ENCODE peak calls at places on chromosomes 4 and X, in ten cellular contexts. A, Q, N, M, L, T, V, U, Y and H are unnamed samples.

GRCh38 chr4:32661229-32661628 is 1941.1 kb downstream of the PCDH7 start:
- DNase-seq in A (no peak), Q (no peak), N (no peak), M (no peak), L (no peak), T (no peak), V (no peak), U (no peak), Y (no peak), H (no peak)

GRCh38 chr4:139245590-139245989 is 34.4 kb downstream of the MGARP start:
- DNase-seq in A (no peak), Q (no peak), N (no peak), M (no peak), L (no peak), T (peak; percentile 15), V (no peak), U (no peak), Y (no peak), H (peak; percentile 39)

GRCh38 chrX:38175140-38175539 is 45.5 kb downstream of the SRPX start:
- DNase-seq in A (peak; percentile 21), Q (no peak), N (peak; percentile 48), M (no peak), L (no peak), T (peak; percentile 33), V (no peak), U (no peak), Y (no peak), H (peak; percentile 19)

GRCh38 chrX:1249101-1249887 is 19.3 kb upstream of the CSF2RA start:
- DNase-seq in A (no peak), Q (no peak), N (no peak), M (no peak), L (no peak), T (peak; percentile 6), V (no peak), U (no peak), Y (peak; percentile 29), H (no peak)

GRCh38 chr4:156889616-156890594 is 81.7 kb downstream of the PDGFC start:
- DNase-seq in A (peak; percentile 72), Q (no peak), N (no peak), M (no peak), L (no peak), T (peak; percentile 68), V (peak; percentile 81), U (no peak), Y (no peak), H (peak; percentile 69)

GRCh38 chrX:130714135-130714534 is 188.9 kb downstream of the ENOX2 start:
- DNase-seq in A (no peak), Q (no peak), N (no peak), M (no peak), L (no peak), T (no peak), V (no peak), U (no peak), Y (no peak), H (no peak)

GRCh38 chr4:121156822-121157769 is 7.0 kb downstream of the TNIP3 start:
- DNase-seq in A (no peak), Q (no peak), N (no peak), M (no peak), L (peak; percentile 13), T (peak; percentile 16), V (peak; percentile 33), U (no peak), Y (no peak), H (no peak)

GRCh38 chr4:129355031-129355430 is 259.1 kb downstream of the C4orf33 start:
- DNase-seq in A (no peak), Q (no peak), N (no peak), M (no peak), L (no peak), T (no peak), V (peak; percentile 70), U (no peak), Y (no peak), H (no peak)

GRCh38 chrX:139081965-139082364 is 370.4 kb upstream of the FGF13 start:
- DNase-seq in A (no peak), Q (no peak), N (no peak), M (no peak), L (no peak), T (no peak), V (no peak), U (no peak), Y (no peak), H (no peak)

GRCh38 chr4:67820903-67821302 is 62.9 kb downstream of the TMPRSS11D start:
- DNase-seq in A (peak; percentile 3), Q (no peak), N (no peak), M (no peak), L (no peak), T (no peak), V (no peak), U (no peak), Y (no peak), H (no peak)

GRCh38 chr4:78220283-78220682 is 163.2 kb downstream of the FRAS1 start:
- DNase-seq in A (peak; percentile 87), Q (no peak), N (no peak), M (no peak), L (no peak), T (peak; percentile 95), V (no peak), U (no peak), Y (no peak), H (no peak)

GRCh38 chr4:77582151-77582550 is 23.5 kb upstream of the CXCL13 start:
- DNase-seq in A (peak; percentile 9), Q (no peak), N (no peak), M (no peak), L (no peak), T (no peak), V (peak; percentile 40), U (no peak), Y (no peak), H (peak; percentile 50)

GRCh38 chrX:119529355-119530276 is 35.6 kb downstream of the STEEP1 start:
- DNase-seq in A (no peak), Q (no peak), N (no peak), M (no peak), L (no peak), T (no peak), V (no peak), U (no peak), Y (no peak), H (no peak)

GRCh38 chrX:154717824-154718223 is 33.1 kb downstream of the GAB3 start:
- DNase-seq in A (no peak), Q (no peak), N (peak; percentile 65), M (no peak), L (no peak), T (no peak), V (peak; percentile 68), U (no peak), Y (no peak), H (peak; percentile 71)

GRCh38 chr4:98728433-98728832 is 70.0 kb upstream of the TSPAN5 start:
- DNase-seq in A (peak; percentile 62), Q (no peak), N (no peak), M (no peak), L (no peak), T (peak; percentile 82), V (peak; percentile 44), U (no peak), Y (no peak), H (peak; percentile 63)

GRCh38 chrX:68693481-68694410 is 46.3 kb downstream of the STARD8 start:
- DNase-seq in A (peak; percentile 4), Q (no peak), N (no peak), M (no peak), L (no peak), T (no peak), V (peak; percentile 50), U (no peak), Y (no peak), H (peak; percentile 54)

GRCh38 chr4:110487873-110488272 is 11.9 kb downstream of the ENPEP start:
- DNase-seq in A (no peak), Q (no peak), N (peak; percentile 5), M (no peak), L (no peak), T (peak; percentile 29), V (peak; percentile 32), U (no peak), Y (no peak), H (no peak)

GRCh38 chrX:9707306-9708015 is 58.2 kb downstream of the GPR143 start:
- DNase-seq in A (no peak), Q (no peak), N (no peak), M (no peak), L (no peak), T (no peak), V (no peak), U (no peak), Y (no peak), H (no peak)

GRCh38 chr4:124409044-124409443 is 303.5 kb downstream of the ANKRD50 start:
- DNase-seq in A (no peak), Q (no peak), N (no peak), M (no peak), L (no peak), T (no peak), V (peak; percentile 23), U (no peak), Y (no peak), H (peak; percentile 57)

GRCh38 chrX:130055899-130056298 is 54.4 kb downstream of the ELF4 start:
- DNase-seq in A (no peak), Q (no peak), N (no peak), M (no peak), L (no peak), T (no peak), V (no peak), U (no peak), Y (no peak), H (no peak)

GRCh38 chr4:61938250-61938846 is 738.2 kb downstream of the ADGRL3 start:
- DNase-seq in A (no peak), Q (no peak), N (no peak), M (no peak), L (no peak), T (no peak), V (no peak), U (no peak), Y (no peak), H (no peak)

GRCh38 chr4:128459547-128459946 is 171.9 kb upstream of the PGRMC2 start:
- DNase-seq in A (no peak), Q (no peak), N (no peak), M (no peak), L (no peak), T (no peak), V (no peak), U (no peak), Y (no peak), H (no peak)